ENCODE peak calls at places on chromosomes 1 and 21, in six cellular contexts. A, U, M, F, I and D are unnamed samples.

GRCh38 chr1:36324322-36324802 is 917 bp upstream of the EVA1B start:
- DNase-seq in A (peak; percentile 40), U (no peak), M (no peak), F (no peak), I (no peak), D (no peak)

GRCh38 chr1:31361607-31362006 is 11.3 kb downstream of the FABP3 start:
- DNase-seq in A (no peak), U (no peak), M (no peak), F (no peak), I (no peak), D (no peak)

GRCh38 chr1:176450526-176450925 is 12.4 kb upstream of the PAPPA2 start:
- DNase-seq in A (no peak), U (no peak), M (no peak), F (no peak), I (no peak), D (no peak)

GRCh38 chr1:174114788-174115448 is 44.4 kb upstream of the RABGAP1L start:
- DNase-seq in A (peak; percentile 25), U (peak; percentile 67), M (peak; percentile 83), F (no peak), I (peak; percentile 89), D (no peak)

GRCh38 chr1:3796215-3797193 is at the start of gene LRRC47:
- DNase-seq in A (peak; percentile 98), U (peak; percentile 77), M (peak; percentile 83), F (peak; percentile 98), I (peak; percentile 95), D (peak; percentile 91)

GRCh38 chr1:93874025-93874651 is 4.9 kb downstream of the DNTTIP2 start:
- DNase-seq in A (peak; percentile 33), U (no peak), M (peak; percentile 16), F (no peak), I (peak; percentile 63), D (no peak)

GRCh38 chr1:58779837-58780585 is 3.8 kb downstream of the JUN start:
- DNase-seq in A (no peak), U (no peak), M (peak; percentile 33), F (no peak), I (peak; percentile 22), D (peak; percentile 76)

GRCh38 chr1:5551274-5551966 is 440.8 kb downstream of the NPHP4 start:
- DNase-seq in A (no peak), U (peak; percentile 23), M (peak; percentile 3), F (peak; percentile 60), I (no peak), D (peak; percentile 37)

GRCh38 chr1:91792393-91793032 is 93.4 kb downstream of the TGFBR3 start:
- DNase-seq in A (no peak), U (no peak), M (no peak), F (no peak), I (peak; percentile 58), D (no peak)

GRCh38 chr21:46472246-46472645 is 13.6 kb downstream of the DIP2A start:
- DNase-seq in A (no peak), U (no peak), M (no peak), F (no peak), I (no peak), D (no peak)
- TF ChIP-seq POLR2AphosphoS5 in A (no peak), U (no peak), M (no peak), F (no peak), I (no peak), D (no peak)

DNA sequence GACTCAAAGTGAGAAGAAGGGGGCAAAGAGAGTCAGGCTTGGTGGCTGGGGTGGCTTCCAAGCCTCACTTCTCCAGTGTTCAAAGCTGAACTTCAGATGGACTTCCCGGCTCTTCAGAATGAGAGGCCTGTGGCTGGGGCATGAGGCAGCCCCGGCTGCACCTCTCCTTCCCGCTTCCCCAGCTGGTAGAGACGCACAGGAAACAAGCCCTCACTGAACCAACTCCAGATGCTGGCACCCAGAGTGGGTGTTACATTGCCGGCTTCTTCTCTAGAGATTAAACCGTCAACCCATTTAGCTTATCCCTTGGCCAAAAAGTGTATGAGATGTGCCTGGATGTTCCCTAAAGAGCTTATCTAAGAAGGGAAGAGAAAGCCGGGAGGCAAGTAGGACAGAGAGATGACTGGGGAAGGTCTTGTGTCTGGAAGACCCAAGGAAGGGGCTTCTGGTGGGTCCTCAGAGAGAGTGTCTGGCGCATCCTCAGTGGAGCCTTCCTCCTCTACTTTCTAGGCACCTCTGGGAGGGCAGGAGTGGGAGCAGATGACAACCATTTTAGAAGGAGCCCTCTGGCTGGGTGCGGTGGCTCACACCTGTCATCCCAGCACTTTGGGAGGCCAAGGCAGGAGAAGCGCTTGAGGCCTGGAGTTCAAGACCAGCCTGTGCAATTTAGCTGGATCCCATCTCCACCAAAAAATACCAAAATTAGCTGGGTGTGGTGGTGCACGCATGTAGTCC is 2.0 kb downstream of the ADAMTSL4 start:
- DNase-seq in A (no peak), U (no peak), M (no peak), F (no peak), I (no peak), D (no peak)
- H3K4me1 ChIP-seq in A (peaks cover 13% of the 10 kb centered on the region), U (peaks cover 30% of the 10 kb centered on the region), M (peaks cover 58% of the 10 kb centered on the region), F (peaks cover 63% of the 10 kb centered on the region), I (peaks cover 12% of the 10 kb centered on the region), D (no peaks in the 10 kb centered on the region)

GRCh38 chr1:30035522-30036228 is 687.7 kb downstream of the MATN1 start:
- DNase-seq in A (no peak), U (no peak), M (no peak), F (peak; percentile 89), I (no peak), D (no peak)
- TF ChIP-seq CTCF in A (no peak), U (no peak), M (no peak), F (no peak), I (no peak), D (no peak)

DNA sequence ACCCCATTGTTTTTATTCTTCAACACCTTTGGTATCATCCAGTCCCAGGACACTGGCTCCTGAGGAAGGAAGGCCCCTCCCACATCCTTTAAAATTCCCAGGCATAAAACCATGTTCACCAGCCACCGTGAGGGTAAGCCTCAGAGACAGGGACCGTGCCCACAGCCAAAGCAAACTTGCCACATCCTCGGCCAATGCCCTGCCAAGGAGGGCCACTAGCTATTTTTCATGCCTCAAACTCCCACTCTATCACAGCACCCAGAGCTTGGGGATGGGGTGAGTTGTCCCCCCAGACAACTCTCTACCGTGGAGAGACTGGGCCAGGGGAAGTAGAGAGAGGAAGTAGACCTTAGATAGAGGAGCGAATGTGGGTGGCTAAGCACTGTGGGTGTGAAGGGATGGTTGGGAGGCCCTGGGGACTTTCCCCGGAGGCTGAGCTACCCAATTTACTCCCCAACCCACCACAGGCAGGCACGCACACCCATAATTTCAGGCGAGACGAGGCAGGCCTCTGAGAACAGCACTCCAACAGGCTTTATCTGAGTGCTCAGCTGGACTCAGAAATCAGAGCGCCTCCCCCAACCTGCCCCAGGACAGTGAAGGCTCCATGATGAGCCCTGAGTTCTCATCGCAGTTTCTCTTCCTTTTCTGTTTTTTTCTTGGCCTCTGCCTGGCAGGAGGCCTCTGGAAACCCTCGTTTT is 15.9 kb upstream of the BTG2 start:
- DNase-seq in A (no peak), U (no peak), M (no peak), F (no peak), I (no peak), D (no peak)
- TF ChIP-seq POLR2AphosphoS5 in A (no peak), U (no peak), M (no peak), F (no peak), I (no peak), D (no peak)

GRCh38 chr1:156200062-156200461 is 6.2 kb downstream of the SLC25A44 start:
- DNase-seq in A (no peak), U (no peak), M (no peak), F (no peak), I (no peak), D (no peak)
- H3K4me1 ChIP-seq in A (no peaks in the 10 kb centered on the region), U (peaks cover 9% of the 10 kb centered on the region), M (peaks cover 42% of the 10 kb centered on the region), F (peaks cover 54% of the 10 kb centered on the region), I (peaks cover under 1% of the 10 kb centered on the region), D (no peaks in the 10 kb centered on the region)

GRCh38 chr21:14591882-14592281 is 45.8 kb upstream of the SAMSN1 start:
- DNase-seq in A (no peak), U (no peak), M (no peak), F (no peak), I (no peak), D (no peak)

GRCh38 chr21:14589855-14590563 is 43.9 kb upstream of the SAMSN1 start:
- DNase-seq in A (no peak), U (no peak), M (no peak), F (no peak), I (no peak), D (no peak)

GRCh38 chr21:14594967-14595366 is 48.9 kb upstream of the SAMSN1 start:
- DNase-seq in A (no peak), U (no peak), M (no peak), F (no peak), I (no peak), D (no peak)

GRCh38 chr21:14595449-14595848 is 49.3 kb upstream of the SAMSN1 start:
- DNase-seq in A (no peak), U (no peak), M (no peak), F (no peak), I (no peak), D (no peak)

DNA sequence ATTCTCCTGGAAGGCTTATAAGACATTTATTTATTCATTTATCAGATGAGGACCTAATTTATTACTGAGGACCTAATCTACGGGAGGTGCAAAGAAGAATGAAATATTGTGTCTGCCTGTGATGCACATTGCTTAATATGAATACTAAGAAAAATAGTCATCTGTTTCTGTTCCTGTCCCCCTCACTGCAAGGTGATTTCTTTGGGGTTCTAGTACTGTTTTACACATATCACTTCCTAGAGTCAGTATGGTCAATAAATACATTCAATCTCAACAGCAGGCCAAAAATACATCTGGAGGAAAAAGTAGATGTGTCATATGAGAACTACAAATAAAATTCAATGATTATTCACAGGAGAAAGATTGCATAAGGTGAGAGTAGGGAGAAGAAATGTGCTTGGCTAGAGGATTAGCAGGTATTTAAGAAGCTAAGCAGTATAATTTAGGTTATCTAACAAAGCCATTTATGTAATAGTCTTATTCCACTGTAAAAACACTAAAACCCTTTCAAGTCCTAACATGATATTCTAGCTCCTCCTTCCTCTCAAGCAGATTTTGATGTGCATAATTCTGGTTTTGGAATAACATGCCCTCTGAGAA is 45.3 kb upstream of the SAMSN1 start:
- DNase-seq in A (no peak), U (no peak), M (no peak), F (no peak), I (no peak), D (no peak)
- TF ChIP-seq CTCF in A (no peak), U (no peak), M (no peak), F (no peak), I (no peak), D (no peak)

DNA sequence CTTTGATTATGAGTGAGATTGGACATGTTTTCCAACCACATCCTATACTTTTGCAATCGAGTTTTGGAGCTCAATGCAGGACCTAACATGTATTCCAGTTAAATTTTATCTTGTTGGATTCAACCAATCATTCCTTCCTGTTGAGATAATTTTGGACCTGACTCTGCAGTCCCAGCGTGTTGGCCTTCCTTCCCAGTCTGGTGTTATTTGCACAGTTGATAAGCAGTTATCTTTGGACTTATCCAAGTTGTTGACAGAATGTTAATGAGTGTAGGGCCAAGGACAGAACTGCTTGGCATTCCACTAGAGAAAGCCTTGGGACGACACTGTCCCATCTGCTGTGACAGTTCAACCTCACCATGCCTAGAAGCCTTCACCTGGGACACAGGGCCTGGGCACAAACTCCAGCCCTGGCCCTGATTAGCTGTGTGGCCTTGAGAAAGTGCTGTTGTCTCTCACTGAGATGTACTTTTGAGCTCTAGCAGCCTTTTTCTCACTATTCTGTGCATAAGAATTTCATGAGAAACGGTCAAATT is 104.1 kb upstream of the SLC25A33 start:
- DNase-seq in A (no peak), U (no peak), M (peak; percentile 94), F (no peak), I (no peak), D (peak; percentile 53)
- TF ChIP-seq POLR2AphosphoS5 in A (no peak), U (no peak), M (peak; percentile 31), F (no peak), I (no peak), D (peak; percentile 92)